ENCODE peak calls at places on chromosomes 4 and X, in five cellular contexts. K, H, Q, M and O are unnamed samples.

GRCh38 chrX:54978448-54978847 is 15.5 kb downstream of the PFKFB1 start:
- DNase-seq in Q (no peak), K (peak; percentile 1), H (peak; percentile 79), M (peak; percentile 62), O (no peak)

GRCh38 chr4:26116057-26116456 is 202.0 kb downstream of the SMIM20 start:
- DNase-seq in M (no peak), K (no peak), H (peak; percentile 14), Q (no peak), O (no peak)

GRCh38 chr4:81019016-81019415 is 11.5 kb upstream of the BMP3 start:
- DNase-seq in K (no peak), Q (no peak), H (no peak), M (no peak), O (no peak)

GRCh38 chr4:179664628-179665027 is 2222.4 kb upstream of the AGA start:
- DNase-seq in H (no peak), Q (no peak), M (no peak), K (no peak), O (no peak)

GRCh38 chr4:17701146-17701859 is 80.1 kb downstream of the FAM184B start:
- DNase-seq in K (no peak), M (no peak), Q (no peak), H (peak; percentile 33), O (no peak)

GRCh38 chr4:5366421-5366820 is 315.1 kb downstream of the STK32B start:
- DNase-seq in H (peak; percentile 94), M (peak; percentile 21), K (no peak), Q (no peak), O (peak; percentile 46)

GRCh38 chrX:144335402-144335801 is 451.5 kb downstream of the UBE2NL start:
- DNase-seq in K (no peak), M (no peak), Q (no peak), H (peak; percentile 12), O (no peak)

GRCh38 chr4:123288309-123289025 is 108.1 kb upstream of the SPRY1 start:
- DNase-seq in H (no peak), K (no peak), Q (peak; percentile 29), M (no peak), O (no peak)

GRCh38 chr4:179447308-179447707 is 2005.1 kb upstream of the AGA start:
- DNase-seq in H (no peak), Q (no peak), M (peak; percentile 85), K (no peak), O (no peak)

GRCh38 chr4:114997596-114997995 is 115.8 kb downstream of the NDST4 start:
- DNase-seq in Q (no peak), M (peak; percentile 24), K (no peak), H (no peak), O (peak; percentile 12)

GRCh38 chr4:7828011-7828720 is 111.5 kb downstream of the AFAP1 start:
- DNase-seq in Q (peak; percentile 61), H (peak; percentile 85), M (peak; percentile 100), K (peak; percentile 96), O (peak; percentile 98)

GRCh38 chr4:98421106-98421505 is 159.9 kb downstream of the RAP1GDS1 start:
- DNase-seq in K (no peak), M (peak; percentile 93), Q (no peak), H (no peak), O (peak; percentile 14)

GRCh38 chrX:31981546-31982062 is 909.8 kb upstream of the FTHL17 start:
- DNase-seq in Q (no peak), M (no peak), H (no peak), K (no peak), O (no peak)
- H3K4me3 ChIP-seq in Q (no peak overlapping the region), M (no peak overlapping the region), H (no peak overlapping the region), K (no peak overlapping the region), O (no peak overlapping the region)

DNA sequence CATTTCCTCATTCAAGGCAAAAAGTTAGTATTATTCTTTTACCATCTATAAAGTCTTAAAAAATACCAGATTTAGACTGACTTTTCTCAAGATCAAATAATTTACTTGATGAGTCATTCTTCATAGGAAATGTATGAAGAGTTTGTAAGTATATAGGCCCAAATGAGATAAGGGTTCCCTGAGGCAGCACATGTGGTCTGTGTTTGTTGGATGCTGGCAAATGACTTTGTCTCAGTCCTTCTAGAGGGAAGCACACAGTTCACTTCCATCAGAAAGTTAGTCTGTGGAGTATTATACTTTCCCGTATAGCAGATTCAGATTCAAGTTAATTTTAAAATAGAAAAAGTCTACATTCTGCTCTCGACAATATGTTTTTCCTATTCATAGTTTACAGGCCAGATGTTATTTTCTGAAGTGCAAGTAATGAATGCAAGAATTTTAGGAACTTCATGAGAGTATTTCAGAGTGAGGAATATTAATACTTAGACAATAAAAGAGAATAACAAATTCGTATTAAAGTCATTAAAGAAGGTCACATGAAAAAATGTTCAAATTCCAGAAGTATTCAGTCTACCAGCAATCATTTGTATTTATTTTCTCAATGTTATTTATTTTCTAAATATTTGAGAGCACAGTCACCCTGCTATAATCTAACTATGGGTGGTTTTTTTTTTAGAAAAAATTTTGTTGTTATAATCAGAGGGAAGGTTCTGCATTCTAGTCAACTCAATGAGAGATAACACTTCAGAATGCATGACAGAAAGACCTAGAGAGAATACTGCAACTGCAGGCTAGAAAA is 601.8 kb upstream of the ZFP42 start:
- DNase-seq in K (no peak), Q (no peak), H (no peak), M (no peak), O (peak; percentile 34)
- H3K9ac ChIP-seq in K (no peak overlapping the region), Q (no peak overlapping the region), H (no peak overlapping the region), M (no peak overlapping the region), O (no peak overlapping the region)

DNA sequence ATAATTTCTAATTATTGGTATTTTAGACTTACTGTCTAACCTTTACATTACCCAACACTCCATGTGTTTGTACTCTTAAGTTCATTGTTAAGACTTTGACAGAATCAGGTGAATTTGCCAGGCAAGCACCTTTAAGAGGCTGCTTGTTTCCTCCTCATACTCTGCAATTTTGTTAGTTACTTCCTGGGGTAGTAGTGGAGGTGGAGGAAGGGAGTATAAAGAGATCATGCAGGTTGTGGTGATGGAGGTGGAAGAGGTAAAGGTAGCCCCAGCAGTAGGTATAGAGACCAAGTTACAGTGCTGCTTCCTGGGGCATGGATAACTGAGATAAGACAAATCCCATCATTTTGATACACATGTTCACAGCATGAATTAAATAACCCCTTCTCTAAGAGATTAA is 6.7 kb downstream of the WDR44 start:
- DNase-seq in K (no peak), Q (no peak), H (no peak), M (no peak), O (no peak)
- H3K4me3 ChIP-seq in K (no peak overlapping the region), Q (no peak overlapping the region), H (no peak overlapping the region), M (no peak overlapping the region), O (no peak overlapping the region)

DNA sequence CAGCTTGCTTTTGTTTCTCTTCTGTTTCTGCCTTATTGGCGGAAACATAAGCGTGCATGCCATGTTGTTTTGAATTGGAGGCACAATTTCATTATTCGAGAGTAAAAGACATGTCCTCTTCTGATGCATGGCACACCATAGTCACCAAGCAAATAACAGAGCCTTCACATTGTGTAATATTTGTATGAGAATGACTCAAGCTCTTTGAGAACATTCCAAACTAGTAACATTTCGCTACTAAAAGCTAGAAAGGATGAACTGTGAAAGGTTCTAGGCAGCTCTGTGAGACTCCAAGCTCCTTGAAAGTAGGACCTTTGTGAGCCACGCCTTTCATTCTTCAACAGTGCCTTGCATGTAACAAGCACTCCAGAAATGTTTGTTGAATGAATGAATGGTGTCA is 9.2 kb upstream of the ANXA3 start:
- DNase-seq in H (peak; percentile 85), Q (no peak), K (no peak), M (peak; percentile 53), O (peak; percentile 81)
- H3K9ac ChIP-seq in H (no peak overlapping the region), Q (no peak overlapping the region), K (no peak overlapping the region), M (no peak overlapping the region), O (no peak overlapping the region)

GRCh38 chr4:173531085-173531965 is 1.3 kb upstream of the HAND2 start:
- DNase-seq in Q (no peak), H (no peak), K (no peak), M (no peak), O (peak; percentile 42)

GRCh38 chr4:173534439-173534838 is 4.4 kb upstream of the HAND2 start:
- DNase-seq in K (no peak), M (no peak), Q (no peak), H (no peak), O (no peak)

GRCh38 chr4:173530326-173531062 is 465 bp upstream of the HAND2 start:
- DNase-seq in Q (no peak), M (no peak), H (no peak), K (no peak), O (peak; percentile 52)

GRCh38 chr4:173535165-173535737 is 5.2 kb upstream of the HAND2 start:
- DNase-seq in K (no peak), M (no peak), Q (no peak), H (no peak), O (no peak)

GRCh38 chr4:173532725-173533511 is 2.9 kb upstream of the HAND2 start:
- DNase-seq in Q (no peak), K (no peak), H (no peak), M (no peak), O (no peak)
- H3K4me3 ChIP-seq in Q (no peak overlapping the region), K (no peak overlapping the region), H (no peak overlapping the region), M (no peak overlapping the region), O (no peak overlapping the region)

GRCh38 chr4:2417196-2417764 is 1.2 kb downstream of the ZFYVE28 start:
- DNase-seq in M (no peak), Q (no peak), H (no peak), K (peak; percentile 32), O (peak; percentile 62)

GRCh38 chr4:2415213-2415612 is 3.2 kb downstream of the ZFYVE28 start:
- DNase-seq in K (no peak), M (no peak), H (no peak), Q (no peak), O (no peak)

GRCh38 chr4:2415881-2416563 is 2.4 kb downstream of the ZFYVE28 start:
- DNase-seq in M (no peak), K (no peak), Q (no peak), H (no peak), O (no peak)

GRCh38 chr4:2417765-2418651 is at the start of gene ZFYVE28:
- DNase-seq in H (peak; percentile 8), Q (no peak), K (peak; percentile 47), M (no peak), O (no peak)

GRCh38 chr4:2416564-2417195 is 1.8 kb downstream of the ZFYVE28 start:
- DNase-seq in H (no peak), Q (no peak), M (peak; percentile 9), K (peak; percentile 41), O (peak; percentile 54)
- H3K9ac ChIP-seq in H (no peak overlapping the region), Q (no peak overlapping the region), M (peak overlapping the region; percentile 16), K (peak overlapping the region; percentile 60), O (no peak overlapping the region)

DNA sequence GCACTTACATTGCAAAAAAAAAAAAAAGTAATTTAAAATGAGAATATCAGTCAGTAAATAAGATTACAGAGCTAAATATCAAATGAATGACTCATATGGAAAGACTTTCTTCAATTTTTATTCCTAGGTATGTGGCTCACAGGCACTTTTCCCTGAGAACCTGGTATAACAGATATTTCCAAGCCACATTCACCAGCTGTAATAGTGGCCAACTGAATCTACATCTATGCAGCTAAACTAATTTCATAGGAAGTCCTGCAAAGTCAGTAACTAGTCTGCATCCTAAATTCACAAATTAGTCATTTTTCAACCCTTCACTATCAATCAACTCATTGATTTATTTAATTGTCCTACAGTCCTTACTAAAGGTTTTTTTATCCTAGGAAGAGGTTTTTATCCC is 5.6 kb downstream of the PDE5A start:
- DNase-seq in Q (no peak), K (peak; percentile 6), M (peak; percentile 78), H (peak; percentile 48), O (peak; percentile 65)
- H3K4me3 ChIP-seq in Q (no peak overlapping the region), K (no peak overlapping the region), M (peak overlapping the region; percentile 99), H (no peak overlapping the region), O (no peak overlapping the region)

GRCh38 chrX:66020578-66021406 is 19.1 kb downstream of the VSIG4 start:
- DNase-seq in K (no peak), H (no peak), Q (no peak), M (no peak), O (no peak)
- H3K9ac ChIP-seq in K (no peak overlapping the region), H (no peak overlapping the region), Q (no peak overlapping the region), M (no peak overlapping the region), O (no peak overlapping the region)